ENCODE peak calls at places on chromosomes 3 and 15, in five cellular contexts. H is CD8-positive, alpha-beta T cell; T is RWPE2; V is left ventricle myocardium inferior; U is Karpas-422. L is an unnamed sample. For H3K4me1, the result is how much of the 10 kb centered on the place peaks cover.

GRCh38 chr3:61989681-61990080 is 383.7 kb downstream of the FEZF2 start:
- DNase-seq in H (no peak), U (no peak), T (no peak), V (no peak), L (no peak)

GRCh38 chr15:63553388-63553791 is 43.8 kb upstream of the FBXL22 start:
- DNase-seq in V (no peak), H (no peak), U (no peak), T (no peak), L (no peak)

GRCh38 chr3:151753846-151754245 is 20.1 kb downstream of the AADACL2 start:
- DNase-seq in H (no peak), V (no peak), U (no peak), T (no peak), L (no peak)

GRCh38 chr3:33063651-33064051 is 33.3 kb downstream of the GLB1 start:
- DNase-seq in H (no peak), T (no peak), V (no peak), U (no peak), L (no peak)

GRCh38 chr15:37135225-37135624 is 34.9 kb upstream of the MEIS2 start:
- DNase-seq in H (no peak), V (no peak), T (no peak), U (peak), L (no peak)

GRCh38 chr3:164048451-164048850 is 1029.8 kb downstream of the SI start:
- DNase-seq in H (no peak), T (no peak), V (no peak), U (no peak), L (no peak)

GRCh38 chr15:45550436-45550835 is 27.9 kb upstream of the SLC30A4 start:
- DNase-seq in U (no peak), T (no peak), H (no peak), V (no peak), L (no peak)

GRCh38 chr3:155185623-155186022 is 105.5 kb downstream of the MME start:
- DNase-seq in V (no peak), U (no peak), H (no peak), T (no peak), L (no peak)

GRCh38 chr15:96327155-96327741 is 3.3 kb upstream of the NR2F2 start:
- DNase-seq in U (peak), H (no peak), T (no peak), V (no peak), L (no peak)

GRCh38 chr3:148146241-148146640 is 551.5 kb upstream of the AGTR1 start:
- DNase-seq in U (no peak), H (no peak), T (no peak), V (no peak), L (no peak)

GRCh38 chr3:35296533-35296932 is 342.8 kb upstream of the ARPP21 start:
- DNase-seq in H (no peak), U (no peak), T (no peak), V (no peak), L (no peak)

GRCh38 chr3:94162700-94163099 is 99.8 kb downstream of the NSUN3 start:
- DNase-seq in T (peak), H (no peak), U (no peak), V (no peak), L (no peak)

GRCh38 chr3:128923607-128924385 is 44.4 kb downstream of the ACAD9 start:
- DNase-seq in T (no peak), U (peak), V (no peak), H (no peak), L (no peak)

GRCh38 chr3:194928831-194929594 is 243.3 kb downstream of the FAM43A start:
- DNase-seq in T (no peak), V (no peak), H (no peak), U (no peak), L (no peak)

DNA sequence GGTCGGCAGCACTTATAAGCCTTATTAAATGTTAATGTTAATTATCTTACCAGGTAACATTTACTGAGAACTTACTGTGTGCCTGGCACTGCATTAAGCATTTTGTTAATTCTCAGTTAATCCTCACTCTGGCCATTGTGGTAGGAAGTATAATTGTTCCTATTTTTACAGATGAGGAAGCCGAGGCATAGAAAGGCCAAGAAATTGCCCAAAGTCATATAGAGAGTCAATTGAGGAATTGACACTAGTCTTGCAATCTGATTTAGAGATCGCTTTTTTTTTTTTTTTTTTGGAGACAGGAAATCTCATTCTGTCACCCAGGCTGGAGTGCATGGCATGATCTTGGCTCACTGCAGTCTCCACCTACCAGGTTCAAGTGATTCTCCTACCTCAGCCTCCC is 132.6 kb upstream of the PROK2 start:
- DNase-seq in H (no peak), V (no peak), T (no peak), U (no peak), L (no peak)
- H3K4me1 ChIP-seq in H (under half), V (under half), T (under half), U (under half), L (under half)

GRCh38 chr3:56761887-56762605 is 39.7 kb downstream of the ARHGEF3 start:
- DNase-seq in H (no peak), V (no peak), U (no peak), T (no peak), L (no peak)

GRCh38 chr3:56761023-56761422 is 40.7 kb downstream of the ARHGEF3 start:
- DNase-seq in T (no peak), H (no peak), U (no peak), V (no peak), L (no peak)

GRCh38 chr3:56759532-56759931 is 42.2 kb downstream of the ARHGEF3 start:
- DNase-seq in T (no peak), U (no peak), H (no peak), V (no peak), L (no peak)

GRCh38 chr3:56754753-56755365 is 46.9 kb downstream of the ARHGEF3 start:
- DNase-seq in T (no peak), V (no peak), H (peak), U (no peak), L (no peak)

GRCh38 chr3:56758539-56758981 is 43.2 kb downstream of the ARHGEF3 start:
- DNase-seq in T (no peak), H (no peak), U (peak), V (no peak), L (no peak)
- H3K4me1 ChIP-seq in T (under half), H (half or more), U (under half), V (half or more), L (under half)

GRCh38 chr3:172127141-172127540 is 87.8 kb downstream of the FNDC3B start:
- DNase-seq in H (no peak), U (no peak), T (no peak), V (no peak), L (no peak)
- H3K4me1 ChIP-seq in H (under half), U (under half), T (under half), V (half or more), L (half or more)

GRCh38 chr15:90191795-90192494 is 9.2 kb upstream of the SEMA4B start:
- DNase-seq in H (no peak), T (peak), U (peak), V (peak), L (peak)
- H3K4me1 ChIP-seq in H (under half), T (half or more), U (half or more), V (half or more), L (under half)

GRCh38 chr3:13080026-13080425 is 6.8 kb upstream of the IQSEC1 start:
- DNase-seq in U (no peak), V (no peak), H (no peak), T (no peak), L (no peak)

GRCh38 chr3:13082677-13083076 is 9.4 kb upstream of the IQSEC1 start:
- DNase-seq in U (no peak), V (no peak), T (no peak), H (no peak), L (no peak)

GRCh38 chr3:13083254-13083653 is 10.0 kb upstream of the IQSEC1 start:
- DNase-seq in U (no peak), T (no peak), H (no peak), V (no peak), L (no peak)

GRCh38 chr3:13080591-13080990 is 7.4 kb upstream of the IQSEC1 start:
- DNase-seq in H (no peak), T (no peak), U (no peak), V (peak), L (peak)

GRCh38 chr3:13081603-13082360 is 8.6 kb upstream of the IQSEC1 start:
- DNase-seq in U (no peak), V (peak), H (no peak), T (no peak), L (no peak)
- H3K4me1 ChIP-seq in U (under half), V (half or more), H (under half), T (under half), L (under half)

GRCh38 chr3:9404680-9405079 is 7.3 kb downstream of the SETD5 start:
- DNase-seq in U (no peak), V (no peak), T (no peak), H (no peak), L (no peak)
- H3K4me1 ChIP-seq in U (half or more), V (half or more), T (half or more), H (half or more), L (half or more)

DNA sequence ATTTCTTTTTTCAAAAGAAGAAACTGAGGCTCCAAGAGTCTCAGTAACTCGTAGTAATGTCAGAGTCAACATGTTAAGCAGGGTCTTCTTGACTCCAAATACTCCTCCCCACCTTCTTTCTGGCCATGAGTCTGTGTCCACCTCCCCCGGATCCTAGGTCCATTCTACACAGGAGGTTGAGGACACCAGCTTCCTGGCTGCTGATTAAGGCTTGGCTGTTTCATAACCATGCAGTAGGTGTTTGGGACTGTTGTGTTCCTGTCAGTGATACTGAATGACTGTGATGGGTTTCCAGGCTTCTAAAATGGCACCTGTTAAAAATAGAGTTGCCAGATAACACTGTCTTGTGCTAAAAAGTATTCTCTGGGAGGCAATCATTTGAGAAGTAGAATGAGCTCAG is 130.8 kb upstream of the IL12A start:
- DNase-seq in V (no peak), H (no peak), T (no peak), U (no peak), L (no peak)
- H3K4me1 ChIP-seq in V (half or more), H (under half), T (half or more), U (under half), L (half or more)

GRCh38 chr3:70813306-70813705 is 500.9 kb upstream of the MDFIC2 start:
- DNase-seq in U (no peak), V (no peak), H (no peak), T (no peak), L (no peak)

GRCh38 chr3:70818145-70818544 is 505.7 kb upstream of the MDFIC2 start:
- DNase-seq in V (no peak), H (no peak), T (no peak), U (no peak), L (no peak)

GRCh38 chr3:70815817-70816216 is 503.4 kb upstream of the MDFIC2 start:
- DNase-seq in T (no peak), U (no peak), H (no peak), V (no peak), L (no peak)

GRCh38 chr3:70820397-70820796 is 508.0 kb upstream of the MDFIC2 start:
- DNase-seq in T (no peak), V (no peak), H (no peak), U (no peak), L (no peak)

GRCh38 chr3:70816346-70816745 is 503.9 kb upstream of the MDFIC2 start:
- DNase-seq in H (no peak), T (no peak), V (no peak), U (no peak), L (no peak)
- H3K4me1 ChIP-seq in H (under half), T (under half), V (under half), U (under half), L (under half)

GRCh38 chr3:138690036-138690435 is 81.5 kb downstream of the FAIM start:
- DNase-seq in U (no peak), H (no peak), T (no peak), V (no peak), L (no peak)
- H3K4me1 ChIP-seq in U (under half), H (under half), T (under half), V (under half), L (under half)